ENCODE peak calls at places on chromosomes 4 and X, in nine cellular contexts. O is K562; Z is A549; D is aorta; U is OCI-LY7; S is gastrocnemius medialis; G is CD8-positive, alpha-beta memory T cell; W is hepatocyte; Y is heart right ventricle. F is an unnamed sample.

GRCh38 chr4:154124539-154125255 is 335.8 kb upstream of the SFRP2 start:
- DNase-seq in O (no peak), Z (no peak), D (no peak), U (no peak), S (no peak), G (no peak), W (no peak), Y (no peak), F (no peak)

GRCh38 chr4:116636917-116637316 is 448.5 kb downstream of the TRAM1L1 start:
- DNase-seq in O (no peak), Z (no peak), D (no peak), U (peak; percentile 72), S (no peak), G (no peak), W (no peak), Y (no peak), F (no peak)

GRCh38 chr4:7828011-7828720 is 111.5 kb downstream of the AFAP1 start:
- DNase-seq in O (no peak), Z (no peak), D (peak; percentile 85), U (no peak), S (peak; percentile 67), G (peak; percentile 68), W (peak; percentile 81), Y (peak; percentile 90), F (peak; percentile 54)

GRCh38 chr4:2285665-2286381 is 23.9 kb upstream of the MXD4 start:
- DNase-seq in O (no peak), Z (no peak), D (peak; percentile 47), U (no peak), S (no peak), G (no peak), W (no peak), Y (no peak), F (no peak)

GRCh38 chr4:170090667-170091052 is 904 bp upstream of the AADAT start:
- DNase-seq in O (no peak), Z (no peak), D (no peak), U (no peak), S (no peak), G (no peak), W (no peak), Y (no peak), F (no peak)

GRCh38 chr4:112633477-112634235 is 3.1 kb downstream of the ZGRF1 start:
- DNase-seq in O (no peak), Z (peak; percentile 4), D (no peak), U (peak; percentile 44), S (no peak), G (peak; percentile 24), W (peak; percentile 28), Y (no peak), F (no peak)

GRCh38 chrX:124383367-124383766 is 37.0 kb downstream of the SH2D1A start:
- DNase-seq in O (no peak), Z (no peak), D (no peak), U (no peak), S (no peak), G (no peak), W (no peak), Y (no peak), F (no peak)

GRCh38 chr4:1583051-1583785 is 100.9 kb downstream of the FAM53A start:
- DNase-seq in O (no peak), Z (no peak), D (peak; percentile 41), U (no peak), S (no peak), G (no peak), W (no peak), Y (no peak), F (no peak)

GRCh38 chr4:84750260-84750955 is 167.5 kb downstream of the CDS1 start:
- DNase-seq in O (peak; percentile 40), Z (peak; percentile 28), D (no peak), U (peak; percentile 37), S (no peak), G (no peak), W (peak; percentile 72), Y (no peak), F (no peak)

GRCh38 chrX:12798601-12799000 is 7.4 kb downstream of the PRPS2 start:
- DNase-seq in O (no peak), Z (no peak), D (no peak), U (no peak), S (no peak), G (no peak), W (no peak), Y (no peak), F (no peak)

GRCh38 chrX:84044051-84044450 is 143.9 kb downstream of the RPS6KA6 start:
- DNase-seq in O (no peak), Z (no peak), D (no peak), U (no peak), S (no peak), G (no peak), W (no peak), Y (no peak), F (no peak)

GRCh38 chr4:158670975-158671664 is 567 bp downstream of the C4orf46 start:
- DNase-seq in O (peak; percentile 37), Z (peak; percentile 36), D (peak; percentile 69), U (peak; percentile 53), S (peak; percentile 30), G (peak; percentile 64), W (peak; percentile 85), Y (peak; percentile 81), F (peak; percentile 53)

GRCh38 chr4:25486171-25486570 is 109.1 kb downstream of the ANAPC4 start:
- DNase-seq in O (no peak), Z (peak; percentile 2), D (no peak), U (no peak), S (no peak), G (no peak), W (no peak), Y (no peak), F (no peak)

GRCh38 chr4:140754918-140755810 is 1.0 kb downstream of the TBC1D9 start:
- DNase-seq in O (no peak), Z (no peak), D (no peak), U (no peak), S (no peak), G (no peak), W (no peak), Y (no peak), F (no peak)
- H3K27ac ChIP-seq in O (no peak overlapping the region), Z (peak overlapping the region; percentile 88), D (peak overlapping the region; percentile 43), U (no peak overlapping the region), S (peak overlapping the region; percentile 79), G (no peak overlapping the region), W (peak overlapping the region; percentile 99), Y (peak overlapping the region; percentile 98), F (peak overlapping the region; percentile 98)

GRCh38 chr4:121411151-121411744 is 30.4 kb upstream of the QRFPR start:
- DNase-seq in O (no peak), Z (no peak), D (no peak), U (no peak), S (no peak), G (no peak), W (no peak), Y (no peak), F (no peak)
- H3K4me1 ChIP-seq in O (no peaks in the 10 kb centered on the region), Z (no peaks in the 10 kb centered on the region), D (no peaks in the 10 kb centered on the region), U (no peaks in the 10 kb centered on the region), S (no peaks in the 10 kb centered on the region), G (no peaks in the 10 kb centered on the region), W (no peaks in the 10 kb centered on the region), Y (no peaks in the 10 kb centered on the region), F (no peaks in the 10 kb centered on the region)

DNA sequence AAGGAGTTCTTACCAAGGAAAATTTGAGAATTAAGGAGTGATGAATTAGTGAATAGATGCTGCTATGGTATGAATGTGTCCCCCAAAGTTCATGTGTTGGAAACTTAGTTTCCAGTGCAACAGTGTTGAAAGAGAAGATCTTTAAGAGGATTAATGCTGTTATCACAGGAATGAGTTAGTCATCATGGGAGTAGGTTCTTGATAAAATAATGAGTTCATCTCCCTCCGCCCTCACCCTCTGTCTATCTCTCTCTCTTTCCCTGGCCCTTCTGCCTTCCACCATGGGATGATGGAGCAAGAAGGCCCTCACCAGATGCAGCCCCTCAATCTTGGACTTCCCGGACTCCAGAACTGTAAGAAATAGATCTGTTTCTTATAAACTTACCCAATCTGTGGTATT is 38.3 kb upstream of the KLHL8 start:
- DNase-seq in O (no peak), Z (no peak), D (no peak), U (no peak), S (no peak), G (no peak), W (no peak), Y (no peak), F (no peak)
- H3K27ac ChIP-seq in O (no peak overlapping the region), Z (no peak overlapping the region), D (no peak overlapping the region), U (no peak overlapping the region), S (no peak overlapping the region), G (no peak overlapping the region), W (no peak overlapping the region), Y (no peak overlapping the region), F (no peak overlapping the region)

GRCh38 chr4:186700746-186701145 is 22.9 kb downstream of the FAT1 start:
- DNase-seq in O (no peak), Z (no peak), D (peak; percentile 74), U (no peak), S (no peak), G (no peak), W (no peak), Y (peak; percentile 67), F (no peak)

GRCh38 chr4:186699881-186700397 is 23.7 kb downstream of the FAT1 start:
- DNase-seq in O (no peak), Z (no peak), D (no peak), U (no peak), S (no peak), G (no peak), W (no peak), Y (no peak), F (no peak)

GRCh38 chr4:186698028-186698427 is 25.6 kb downstream of the FAT1 start:
- DNase-seq in O (no peak), Z (no peak), D (no peak), U (no peak), S (no peak), G (no peak), W (peak; percentile 67), Y (no peak), F (no peak)

GRCh38 chr4:186699298-186699697 is 24.4 kb downstream of the FAT1 start:
- DNase-seq in O (no peak), Z (no peak), D (no peak), U (no peak), S (no peak), G (no peak), W (peak; percentile 44), Y (no peak), F (no peak)

GRCh38 chr4:186698525-186698924 is 25.1 kb downstream of the FAT1 start:
- DNase-seq in O (no peak), Z (no peak), D (no peak), U (no peak), S (no peak), G (no peak), W (no peak), Y (no peak), F (no peak)
- H3K4me1 ChIP-seq in O (peaks cover 5% of the 10 kb centered on the region), Z (peaks cover 46% of the 10 kb centered on the region), D (peaks cover 13% of the 10 kb centered on the region), U (no peaks in the 10 kb centered on the region), S (no peaks in the 10 kb centered on the region), G (no peaks in the 10 kb centered on the region), W (peaks cover 21% of the 10 kb centered on the region), Y (peaks cover 65% of the 10 kb centered on the region), F (peaks cover 6% of the 10 kb centered on the region)

GRCh38 chr4:138665851-138666250 is 349.7 kb upstream of the NOCT start:
- DNase-seq in O (no peak), Z (no peak), D (no peak), U (no peak), S (no peak), G (no peak), W (no peak), Y (no peak), F (no peak)
- H3K27ac ChIP-seq in O (no peak overlapping the region), Z (no peak overlapping the region), D (no peak overlapping the region), U (no peak overlapping the region), S (no peak overlapping the region), G (no peak overlapping the region), W (no peak overlapping the region), Y (no peak overlapping the region), F (no peak overlapping the region)

GRCh38 chr4:53712326-53712725 is 121.0 kb upstream of the LNX1 start:
- DNase-seq in O (no peak), Z (no peak), D (no peak), U (no peak), S (no peak), G (no peak), W (no peak), Y (no peak), F (no peak)
- H3K4me1 ChIP-seq in O (no peaks in the 10 kb centered on the region), Z (no peaks in the 10 kb centered on the region), D (peaks cover 3% of the 10 kb centered on the region), U (no peaks in the 10 kb centered on the region), S (no peaks in the 10 kb centered on the region), G (no peaks in the 10 kb centered on the region), W (peaks cover 12% of the 10 kb centered on the region), Y (peaks cover 6% of the 10 kb centered on the region), F (peaks cover 3% of the 10 kb centered on the region)